ENCODE peak calls at places on chromosomes 12 and 14, in four cellular contexts. N is anterior cingulate cortex; K is stimulated activated CD4-positive, alpha-beta T cell treated with anti-CD3 and anti-CD28 coated beads, Interleukin-1b, Interleukin-23, amount 100 ng/mL, for 24 hours; U is WTC11. L is an unnamed sample.

GRCh38 chr14:24389266-24389855 is 9.4 kb upstream of the NYNRIN start:
- DNase-seq in K (no peak), U (no peak), N (no peak), L (no peak)

GRCh38 chr14:51448831-51449665 is 202.7 kb upstream of the FRMD6 start:
- DNase-seq in K (no peak), N (no peak), U (no peak), L (no peak)

GRCh38 chr12:69906411-69907216 is 81.6 kb downstream of the MYRFL start:
- DNase-seq in K (no peak), N (no peak), U (no peak), L (no peak)

GRCh38 chr12:57111046-57111698 is at the start of gene STAT6:
- DNase-seq in K (peak; percentile 69), U (peak; percentile 48), N (peak; percentile 28), L (peak; percentile 69)

GRCh38 chr12:108367436-108367835 is 28.3 kb upstream of the CMKLR1 start:
- DNase-seq in K (no peak), U (no peak), N (no peak), L (no peak)

GRCh38 chr12:43057561-43057960 is 468.0 kb upstream of the PRICKLE1 start:
- DNase-seq in K (no peak), U (no peak), N (no peak), L (no peak)

GRCh38 chr14:31071151-31071550 is 45.0 kb upstream of the STRN3 start:
- DNase-seq in U (no peak), K (no peak), N (no peak), L (no peak)

GRCh38 chr12:53078425-53079225 is 565 bp downstream of the SPRYD3 start:
- DNase-seq in U (no peak), N (no peak), K (no peak), L (no peak)

GRCh38 chr12:52813203-52813819 is 605 bp downstream of the KRT4 start:
- DNase-seq in K (no peak), U (no peak), N (no peak), L (no peak)

GRCh38 chr12:113479578-113480335 is 8.1 kb upstream of the LHX5 start:
- DNase-seq in U (peak; percentile 91), N (no peak), K (no peak), L (no peak)

GRCh38 chr12:47316609-47317049 is 236.9 kb upstream of the AMIGO2 start:
- DNase-seq in N (no peak), U (no peak), K (no peak), L (no peak)

GRCh38 chr12:54082402-54082892 is 28.8 kb downstream of the HOXC4 start:
- DNase-seq in K (no peak), U (peak; percentile 53), N (no peak), L (no peak)

GRCh38 chr12:3119192-3119744 is 42.1 kb downstream of the TSPAN9 start:
- DNase-seq in K (no peak), U (no peak), N (no peak), L (no peak)

GRCh38 chr12:65892905-65893304 is 68.6 kb downstream of the HMGA2 start:
- DNase-seq in U (no peak), N (no peak), K (no peak), L (no peak)

GRCh38 chr14:70919774-70920173 is 12.5 kb downstream of the PCNX1 start:
- DNase-seq in U (no peak), N (no peak), K (peak; percentile 13), L (no peak)